ENCODE peak calls at places on chromosome 16, in five cellular contexts. One of them, this sample, is unnamed. For H3K27me3 and H3K4me1, the result is how much of the 10 kb centered on the place peaks cover.

GRCh38 chr16:842061-842476 is 41.5 kb upstream of the GNG13 start:
- DNase-seq in upper lobe of left lung: peak
- DNase-seq in CD8-positive, alpha-beta memory T cell: no peak
- DNase-seq in neural progenitor cell: no peak
- DNase-seq in pancreas: no peak
- DNase-seq in this sample: no peak

GRCh38 chr16:55021595-55022475 is 91.2 kb downstream of the IRX5 start:
- DNase-seq in CD8-positive, alpha-beta memory T cell: no peak
- DNase-seq in neural progenitor cell: peak
- DNase-seq in pancreas: no peak
- DNase-seq in upper lobe of left lung: no peak
- DNase-seq in this sample: peak

GRCh38 chr16:22297871-22298733 is 893 bp downstream of the POLR3E start:
- DNase-seq in upper lobe of left lung: no peak
- DNase-seq in neural progenitor cell: peak
- DNase-seq in pancreas: peak
- DNase-seq in CD8-positive, alpha-beta memory T cell: peak
- DNase-seq in this sample: peak

GRCh38 chr16:80319181-80319580 is 221.6 kb upstream of the DYNLRB2 start:
- DNase-seq in CD8-positive, alpha-beta memory T cell: no peak
- DNase-seq in upper lobe of left lung: no peak
- DNase-seq in pancreas: no peak
- DNase-seq in neural progenitor cell: no peak
- DNase-seq in this sample: no peak

GRCh38 chr16:50878536-50878935 is 136.7 kb downstream of the CYLD start:
- DNase-seq in neural progenitor cell: no peak
- DNase-seq in upper lobe of left lung: no peak
- DNase-seq in CD8-positive, alpha-beta memory T cell: no peak
- DNase-seq in pancreas: no peak
- DNase-seq in this sample: no peak

GRCh38 chr16:57498031-57498430 is 11.7 kb upstream of the DOK4 start:
- DNase-seq in neural progenitor cell: no peak
- DNase-seq in CD8-positive, alpha-beta memory T cell: no peak
- DNase-seq in pancreas: no peak
- DNase-seq in upper lobe of left lung: no peak
- DNase-seq in this sample: no peak

GRCh38 chr16:51994597-51994996 is 552.3 kb downstream of the TOX3 start:
- DNase-seq in upper lobe of left lung: no peak
- DNase-seq in neural progenitor cell: no peak
- DNase-seq in pancreas: peak
- DNase-seq in CD8-positive, alpha-beta memory T cell: no peak
- DNase-seq in this sample: peak

GRCh38 chr16:30142672-30143346 is 19.8 kb upstream of the MAPK3 start:
- DNase-seq in upper lobe of left lung: no peak
- DNase-seq in CD8-positive, alpha-beta memory T cell: no peak
- DNase-seq in pancreas: no peak
- DNase-seq in neural progenitor cell: peak
- DNase-seq in this sample: peak

GRCh38 chr16:68645494-68646388 is 631 bp downstream of the CDH3 start:
- DNase-seq in pancreas: peak
- DNase-seq in neural progenitor cell: peak
- DNase-seq in CD8-positive, alpha-beta memory T cell: no peak
- DNase-seq in upper lobe of left lung: peak
- DNase-seq in this sample: no peak
- H3K27me3 ChIP-seq in pancreas: under half
- H3K27me3 ChIP-seq in neural progenitor cell: under half
- H3K27me3 ChIP-seq in CD8-positive, alpha-beta memory T cell: half or more
- H3K27me3 ChIP-seq in upper lobe of left lung: under half
- H3K27me3 ChIP-seq in this sample: half or more

GRCh38 chr16:85172465-85173071 is 60.3 kb upstream of the CIBAR2 start:
- DNase-seq in CD8-positive, alpha-beta memory T cell: no peak
- DNase-seq in upper lobe of left lung: no peak
- DNase-seq in pancreas: peak
- DNase-seq in neural progenitor cell: peak
- DNase-seq in this sample: peak
- H3K4me3 ChIP-seq in CD8-positive, alpha-beta memory T cell: no peak
- H3K4me3 ChIP-seq in upper lobe of left lung: peak
- H3K4me3 ChIP-seq in pancreas: peak
- H3K4me3 ChIP-seq in neural progenitor cell: no peak
- H3K4me3 ChIP-seq in this sample: peak

GRCh38 chr16:2064368-2064945 is 16.7 kb downstream of the TSC2 start:
- DNase-seq in CD8-positive, alpha-beta memory T cell: no peak
- DNase-seq in neural progenitor cell: no peak
- DNase-seq in pancreas: no peak
- DNase-seq in upper lobe of left lung: peak
- DNase-seq in this sample: no peak
- H3K4me1 ChIP-seq in CD8-positive, alpha-beta memory T cell: under half
- H3K4me1 ChIP-seq in neural progenitor cell: under half
- H3K4me1 ChIP-seq in pancreas: under half
- H3K4me1 ChIP-seq in upper lobe of left lung: under half
- H3K4me1 ChIP-seq in this sample: under half

DNA sequence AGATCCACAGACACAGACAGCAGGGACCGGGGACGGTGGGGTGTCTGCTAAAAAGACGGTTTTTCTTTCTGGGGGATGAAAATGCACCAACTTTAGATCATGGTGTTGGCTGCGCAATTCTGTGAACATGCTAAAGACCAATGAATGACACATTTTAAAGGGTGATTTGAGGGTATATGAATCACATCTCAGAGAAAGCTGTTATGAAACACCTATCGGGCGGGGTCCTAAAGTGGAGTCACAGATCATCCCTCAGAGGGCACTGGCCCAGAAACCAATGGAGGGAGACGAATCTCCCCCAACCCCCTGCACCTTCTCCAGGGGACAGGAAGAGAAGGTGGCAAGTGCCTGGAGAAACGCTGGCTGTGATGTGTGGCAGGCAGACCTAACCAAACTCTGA is 26.0 kb downstream of the KLHDC4 start:
- DNase-seq in pancreas: no peak
- DNase-seq in CD8-positive, alpha-beta memory T cell: no peak
- DNase-seq in neural progenitor cell: no peak
- DNase-seq in upper lobe of left lung: no peak
- DNase-seq in this sample: no peak
- H3K27me3 ChIP-seq in pancreas: under half
- H3K27me3 ChIP-seq in CD8-positive, alpha-beta memory T cell: under half
- H3K27me3 ChIP-seq in neural progenitor cell: under half
- H3K27me3 ChIP-seq in upper lobe of left lung: under half
- H3K27me3 ChIP-seq in this sample: under half

DNA sequence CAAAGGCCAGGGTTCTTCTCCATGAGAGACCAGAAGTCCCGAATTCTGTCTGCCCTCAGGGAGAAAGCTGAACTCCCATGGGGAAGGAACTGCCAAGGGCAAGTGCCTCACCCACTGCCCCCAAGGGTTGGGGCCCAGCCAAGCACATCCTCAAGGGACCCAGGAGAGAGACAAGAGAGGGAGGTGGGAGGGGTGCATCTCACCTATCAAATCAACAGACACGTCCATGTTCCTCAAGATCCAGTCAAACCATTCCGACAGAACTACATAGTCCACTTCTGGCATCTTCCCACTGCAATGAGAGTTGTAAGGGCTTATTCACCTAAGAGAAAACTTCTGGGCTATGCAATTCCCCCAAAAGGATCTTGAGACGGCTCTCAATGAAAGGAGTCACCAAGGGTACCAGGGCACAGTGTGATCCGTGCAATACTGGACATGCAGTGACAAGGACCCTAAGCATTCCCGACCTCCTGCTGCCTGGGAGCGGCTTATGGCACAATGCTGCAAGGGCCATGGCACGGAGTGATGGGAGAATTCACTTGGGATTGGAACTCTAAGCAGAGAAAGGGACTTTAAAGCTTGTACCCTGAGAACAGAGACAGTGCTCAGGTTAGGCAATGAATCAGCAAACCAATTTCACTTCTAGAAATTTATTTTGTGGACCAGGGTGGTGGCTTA is 32.2 kb downstream of the TK2 start:
- DNase-seq in neural progenitor cell: no peak
- DNase-seq in CD8-positive, alpha-beta memory T cell: no peak
- DNase-seq in upper lobe of left lung: no peak
- DNase-seq in pancreas: peak
- DNase-seq in this sample: no peak
- H3K4me3 ChIP-seq in neural progenitor cell: no peak
- H3K4me3 ChIP-seq in CD8-positive, alpha-beta memory T cell: no peak
- H3K4me3 ChIP-seq in upper lobe of left lung: no peak
- H3K4me3 ChIP-seq in pancreas: peak
- H3K4me3 ChIP-seq in this sample: no peak

DNA sequence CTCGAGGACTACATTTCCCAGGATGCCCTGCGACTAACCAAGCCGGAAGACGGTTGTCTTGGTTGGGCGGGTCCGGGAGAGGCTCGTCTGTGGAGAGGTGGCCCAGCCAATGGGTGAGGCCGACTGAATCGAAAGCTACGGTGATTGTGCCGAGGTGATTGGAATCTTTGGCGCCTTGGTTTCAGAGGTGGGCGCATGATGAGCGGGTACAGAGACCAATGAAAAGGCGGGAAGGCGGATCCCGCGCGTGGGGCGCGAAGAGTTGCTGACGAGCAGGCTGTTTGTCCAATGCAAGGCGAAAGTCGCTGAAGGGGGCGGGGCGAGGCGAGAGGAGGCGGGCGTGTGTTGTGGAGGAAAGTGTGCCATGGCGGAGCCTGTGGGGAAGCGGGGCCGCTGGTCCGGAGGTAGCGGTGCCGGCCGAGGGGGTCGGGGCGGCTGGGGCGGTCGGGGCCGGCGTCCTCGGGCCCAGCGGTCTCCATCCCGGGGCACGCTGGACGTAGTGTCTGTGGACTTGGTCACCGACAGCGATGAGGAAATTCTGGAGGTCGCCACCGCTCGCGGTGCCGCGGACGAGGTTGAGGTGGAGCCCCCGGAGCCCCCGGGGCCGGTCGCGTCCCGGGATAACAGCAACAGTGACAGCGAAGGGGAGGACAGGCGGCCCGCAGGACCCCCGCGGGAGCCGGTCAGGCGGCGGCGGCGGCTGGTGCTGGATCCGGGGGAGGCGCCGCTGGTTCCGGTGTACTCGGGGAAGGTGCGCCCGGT is at the start of gene NFATC2IP:
- DNase-seq in neural progenitor cell: peak
- DNase-seq in pancreas: peak
- DNase-seq in CD8-positive, alpha-beta memory T cell: peak
- DNase-seq in upper lobe of left lung: peak
- DNase-seq in this sample: peak
- H3K4me1 ChIP-seq in neural progenitor cell: under half
- H3K4me1 ChIP-seq in pancreas: under half
- H3K4me1 ChIP-seq in CD8-positive, alpha-beta memory T cell: under half
- H3K4me1 ChIP-seq in upper lobe of left lung: under half
- H3K4me1 ChIP-seq in this sample: under half

GRCh38 chr16:49355923-49356665 is 17.5 kb upstream of the C16orf78 start:
- DNase-seq in CD8-positive, alpha-beta memory T cell: no peak
- DNase-seq in upper lobe of left lung: peak
- DNase-seq in neural progenitor cell: no peak
- DNase-seq in pancreas: no peak
- DNase-seq in this sample: no peak

GRCh38 chr16:49354101-49354500 is 19.5 kb upstream of the C16orf78 start:
- DNase-seq in pancreas: no peak
- DNase-seq in neural progenitor cell: no peak
- DNase-seq in upper lobe of left lung: no peak
- DNase-seq in CD8-positive, alpha-beta memory T cell: no peak
- DNase-seq in this sample: no peak

GRCh38 chr16:49354991-49355390 is 18.6 kb upstream of the C16orf78 start:
- DNase-seq in pancreas: no peak
- DNase-seq in upper lobe of left lung: peak
- DNase-seq in neural progenitor cell: no peak
- DNase-seq in CD8-positive, alpha-beta memory T cell: no peak
- DNase-seq in this sample: no peak

GRCh38 chr16:49353650-49354049 is 20.0 kb upstream of the C16orf78 start:
- DNase-seq in upper lobe of left lung: no peak
- DNase-seq in CD8-positive, alpha-beta memory T cell: no peak
- DNase-seq in neural progenitor cell: no peak
- DNase-seq in pancreas: no peak
- DNase-seq in this sample: no peak

DNA sequence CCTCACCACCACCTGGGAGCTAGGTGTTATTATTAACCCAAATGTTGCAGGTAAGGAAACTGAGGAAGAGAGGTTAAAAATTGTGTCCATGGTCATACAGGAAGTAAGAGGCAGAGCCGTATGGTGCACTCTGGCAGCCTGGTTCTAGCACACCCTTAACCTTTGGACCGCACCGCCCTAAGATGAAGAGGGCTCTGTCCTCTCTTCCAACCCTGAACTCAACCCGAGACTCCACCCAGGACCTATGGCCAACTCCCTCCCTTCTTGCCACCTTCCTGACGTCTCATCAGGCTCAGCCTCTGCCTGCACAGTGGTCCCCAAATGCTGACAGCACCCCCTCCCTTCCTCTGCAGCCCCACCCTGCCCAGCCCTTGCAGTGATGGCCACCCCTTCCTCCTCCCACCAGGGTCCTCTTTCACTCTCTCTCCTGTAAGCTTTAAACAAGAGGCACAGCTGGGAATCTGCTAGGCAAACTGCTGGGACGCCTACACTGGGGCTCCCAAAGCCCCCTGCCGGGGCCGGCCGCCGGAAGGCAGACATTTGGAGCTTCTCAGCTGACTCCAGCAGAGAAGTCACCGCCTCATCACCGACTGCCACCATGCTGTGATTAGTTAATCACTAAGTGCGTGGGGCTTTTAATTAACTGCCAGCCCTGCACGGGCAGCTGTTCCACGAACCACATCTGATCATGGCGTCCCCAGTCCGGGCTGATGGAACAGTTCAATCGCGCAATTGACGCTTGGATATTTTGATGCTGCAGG is 16.7 kb upstream of the C16orf78 start:
- DNase-seq in pancreas: no peak
- DNase-seq in CD8-positive, alpha-beta memory T cell: no peak
- DNase-seq in upper lobe of left lung: peak
- DNase-seq in neural progenitor cell: no peak
- DNase-seq in this sample: no peak
- H3K27me3 ChIP-seq in pancreas: under half
- H3K27me3 ChIP-seq in CD8-positive, alpha-beta memory T cell: under half
- H3K27me3 ChIP-seq in upper lobe of left lung: under half
- H3K27me3 ChIP-seq in neural progenitor cell: under half
- H3K27me3 ChIP-seq in this sample: under half

This sample was measured in BE2C.